ENCODE peak calls at places on chromosome 15, in six cellular contexts. One of them, this sample, is unnamed.

GRCh38 chr15:66798426-66799061 is 96.5 kb downstream of the SMAD6 start:
- DNase-seq in H4: no peak
- DNase-seq in LHCN-M2: no peak
- DNase-seq in aorta: no peak
- DNase-seq in mammary epithelial cell: no peak
- DNase-seq in AG08396: no peak
- DNase-seq in this sample: no peak

GRCh38 chr15:49471733-49472132 is 48.7 kb downstream of the FGF7 start:
- DNase-seq in H4: no peak
- DNase-seq in LHCN-M2: peak; percentile 47
- DNase-seq in aorta: no peak
- DNase-seq in mammary epithelial cell: no peak
- DNase-seq in AG08396: no peak
- DNase-seq in this sample: no peak

GRCh38 chr15:52118969-52119749 is 6.6 kb upstream of the BCL2L10 start:
- DNase-seq in H4: no peak
- DNase-seq in LHCN-M2: no peak
- DNase-seq in aorta: no peak
- DNase-seq in mammary epithelial cell: no peak
- DNase-seq in AG08396: no peak
- DNase-seq in this sample: no peak

GRCh38 chr15:69511015-69511414 is 58.4 kb downstream of the RPLP1 start:
- DNase-seq in H4: no peak
- DNase-seq in LHCN-M2: no peak
- DNase-seq in aorta: no peak
- DNase-seq in mammary epithelial cell: no peak
- DNase-seq in AG08396: no peak
- DNase-seq in this sample: no peak

GRCh38 chr15:34621675-34622074 is 38.2 kb upstream of the GOLGA8B start:
- DNase-seq in H4: peak; percentile 9
- DNase-seq in LHCN-M2: peak; percentile 62
- DNase-seq in aorta: no peak
- DNase-seq in mammary epithelial cell: peak; percentile 20
- DNase-seq in AG08396: no peak
- DNase-seq in this sample: no peak

GRCh38 chr15:34049096-34049495 is 10.1 kb upstream of the AVEN start:
- DNase-seq in H4: no peak
- DNase-seq in LHCN-M2: peak; percentile 90
- DNase-seq in aorta: no peak
- DNase-seq in mammary epithelial cell: peak; percentile 50
- DNase-seq in AG08396: no peak
- DNase-seq in this sample: peak; percentile 74

GRCh38 chr15:85419200-85419599 is 38.8 kb downstream of the AKAP13 start:
- DNase-seq in H4: no peak
- DNase-seq in LHCN-M2: no peak
- DNase-seq in aorta: no peak
- DNase-seq in mammary epithelial cell: no peak
- DNase-seq in AG08396: no peak
- DNase-seq in this sample: no peak

GRCh38 chr15:35514759-35515158 is 31.2 kb downstream of the DPH6 start:
- DNase-seq in H4: no peak
- DNase-seq in LHCN-M2: peak; percentile 26
- DNase-seq in aorta: no peak
- DNase-seq in mammary epithelial cell: no peak
- DNase-seq in AG08396: no peak
- DNase-seq in this sample: no peak

GRCh38 chr15:56835598-56836275 is 82.7 kb upstream of the TCF12 start:
- DNase-seq in H4: no peak
- DNase-seq in LHCN-M2: peak; percentile 29
- DNase-seq in aorta: no peak
- DNase-seq in mammary epithelial cell: no peak
- DNase-seq in AG08396: no peak
- DNase-seq in this sample: no peak

GRCh38 chr15:91345761-91346160 is 245.7 kb downstream of the SV2B start:
- DNase-seq in H4: no peak
- DNase-seq in LHCN-M2: no peak
- DNase-seq in aorta: no peak
- DNase-seq in mammary epithelial cell: no peak
- DNase-seq in AG08396: no peak
- DNase-seq in this sample: no peak

GRCh38 chr15:85646538-85647091 is 148.1 kb downstream of the KLHL25 start:
- DNase-seq in H4: peak; percentile 79
- DNase-seq in LHCN-M2: peak; percentile 64
- DNase-seq in aorta: no peak
- DNase-seq in mammary epithelial cell: peak; percentile 37
- DNase-seq in AG08396: peak; percentile 18
- DNase-seq in this sample: peak; percentile 55

GRCh38 chr15:71800835-71801745 is 9.3 kb upstream of the NR2E3 start:
- DNase-seq in H4: peak; percentile 61
- DNase-seq in LHCN-M2: peak; percentile 81
- DNase-seq in aorta: no peak
- DNase-seq in mammary epithelial cell: peak; percentile 54
- DNase-seq in AG08396: peak; percentile 78
- DNase-seq in this sample: no peak

GRCh38 chr15:23422946-23423708 is 23.9 kb downstream of the GOLGA6L2 start:
- DNase-seq in H4: no peak
- DNase-seq in LHCN-M2: peak; percentile 12
- DNase-seq in aorta: peak; percentile 64
- DNase-seq in mammary epithelial cell: no peak
- DNase-seq in AG08396: no peak
- DNase-seq in this sample: no peak

GRCh38 chr15:101540480-101541239 is 51.2 kb upstream of the PCSK6 start:
- DNase-seq in H4: no peak
- DNase-seq in LHCN-M2: no peak
- DNase-seq in aorta: peak; percentile 71
- DNase-seq in mammary epithelial cell: no peak
- DNase-seq in AG08396: no peak
- DNase-seq in this sample: no peak

GRCh38 chr15:50774450-50774849 is 8.9 kb upstream of the SPPL2A start:
- DNase-seq in H4: no peak
- DNase-seq in LHCN-M2: no peak
- DNase-seq in aorta: no peak
- DNase-seq in mammary epithelial cell: no peak
- DNase-seq in AG08396: no peak
- DNase-seq in this sample: no peak

GRCh38 chr15:80633235-80633634 is 61.9 kb upstream of the ABHD17C start:
- DNase-seq in H4: no peak
- DNase-seq in LHCN-M2: no peak
- DNase-seq in aorta: no peak
- DNase-seq in mammary epithelial cell: no peak
- DNase-seq in AG08396: no peak
- DNase-seq in this sample: no peak

GRCh38 chr15:62889734-62890505 is 152.6 kb upstream of the TPM1 start:
- DNase-seq in H4: peak; percentile 49
- DNase-seq in LHCN-M2: no peak
- DNase-seq in aorta: no peak
- DNase-seq in mammary epithelial cell: no peak
- DNase-seq in AG08396: no peak
- DNase-seq in this sample: no peak

GRCh38 chr15:64930019-64930652 is 18.4 kb downstream of the ANKDD1A start:
- DNase-seq in H4: no peak
- DNase-seq in LHCN-M2: no peak
- DNase-seq in aorta: no peak
- DNase-seq in mammary epithelial cell: no peak
- DNase-seq in AG08396: no peak
- DNase-seq in this sample: no peak

GRCh38 chr15:78452485-78452884 is 14.5 kb downstream of the IREB2 start:
- DNase-seq in H4: no peak
- DNase-seq in LHCN-M2: no peak
- DNase-seq in aorta: no peak
- DNase-seq in mammary epithelial cell: no peak
- DNase-seq in AG08396: no peak
- DNase-seq in this sample: no peak

GRCh38 chr15:41487802-41488201 is 5.9 kb upstream of the ITPKA start:
- DNase-seq in H4: no peak
- DNase-seq in LHCN-M2: peak; percentile 47
- DNase-seq in aorta: no peak
- DNase-seq in mammary epithelial cell: no peak
- DNase-seq in AG08396: no peak
- DNase-seq in this sample: no peak

GRCh38 chr15:89645680-89646079 is 9.6 kb downstream of the KIF7 start:
- DNase-seq in H4: no peak
- DNase-seq in LHCN-M2: no peak
- DNase-seq in aorta: no peak
- DNase-seq in mammary epithelial cell: no peak
- DNase-seq in AG08396: no peak
- DNase-seq in this sample: no peak

GRCh38 chr15:58555168-58556027 is 123.6 kb downstream of the LIPC start:
- DNase-seq in H4: no peak
- DNase-seq in LHCN-M2: peak; percentile 9
- DNase-seq in aorta: peak; percentile 53
- DNase-seq in mammary epithelial cell: no peak
- DNase-seq in AG08396: no peak
- DNase-seq in this sample: no peak

GRCh38 chr15:69957175-69957574 is 140.5 kb downstream of the TLE3 start:
- DNase-seq in H4: no peak
- DNase-seq in LHCN-M2: no peak
- DNase-seq in aorta: no peak
- DNase-seq in mammary epithelial cell: no peak
- DNase-seq in AG08396: no peak
- DNase-seq in this sample: no peak

GRCh38 chr15:66923438-66923881 is 141.9 kb upstream of the SMAD3 start:
- DNase-seq in H4: no peak
- DNase-seq in LHCN-M2: no peak
- DNase-seq in aorta: no peak
- DNase-seq in mammary epithelial cell: no peak
- DNase-seq in AG08396: no peak
- DNase-seq in this sample: no peak

GRCh38 chr15:69885182-69886041 is 212.3 kb downstream of the TLE3 start:
- DNase-seq in H4: no peak
- DNase-seq in LHCN-M2: no peak
- DNase-seq in aorta: no peak
- DNase-seq in mammary epithelial cell: no peak
- DNase-seq in AG08396: no peak
- DNase-seq in this sample: no peak

GRCh38 chr15:56001476-56002078 is 8.2 kb upstream of the NEDD4 start:
- DNase-seq in H4: no peak
- DNase-seq in LHCN-M2: no peak
- DNase-seq in aorta: no peak
- DNase-seq in mammary epithelial cell: peak; percentile 85
- DNase-seq in AG08396: no peak
- DNase-seq in this sample: no peak

GRCh38 chr15:69491051-69491505 is 38.5 kb downstream of the RPLP1 start:
- DNase-seq in H4: no peak
- DNase-seq in LHCN-M2: no peak
- DNase-seq in aorta: no peak
- DNase-seq in mammary epithelial cell: no peak
- DNase-seq in AG08396: no peak
- DNase-seq in this sample: no peak

GRCh38 chr15:83323296-83323711 is 38.8 kb upstream of the BNC1 start:
- DNase-seq in H4: peak; percentile 29
- DNase-seq in LHCN-M2: peak; percentile 93
- DNase-seq in aorta: no peak
- DNase-seq in mammary epithelial cell: peak; percentile 60
- DNase-seq in AG08396: peak; percentile 73
- DNase-seq in this sample: peak; percentile 100

GRCh38 chr15:57537072-57537471 is 54.6 kb upstream of the MYZAP start:
- DNase-seq in H4: peak; percentile 94
- DNase-seq in LHCN-M2: peak; percentile 99
- DNase-seq in aorta: peak; percentile 90
- DNase-seq in mammary epithelial cell: no peak
- DNase-seq in AG08396: peak; percentile 65
- DNase-seq in this sample: peak; percentile 57

GRCh38 chr15:51227967-51228783 is 110.2 kb downstream of the CYP19A1 start:
- DNase-seq in H4: peak; percentile 90
- DNase-seq in LHCN-M2: peak; percentile 95
- DNase-seq in aorta: peak; percentile 81
- DNase-seq in mammary epithelial cell: peak; percentile 80
- DNase-seq in AG08396: peak; percentile 85
- DNase-seq in this sample: peak; percentile 41

GRCh38 chr15:61124195-61124594 is 104.9 kb downstream of the RORA start:
- DNase-seq in H4: no peak
- DNase-seq in LHCN-M2: no peak
- DNase-seq in aorta: no peak
- DNase-seq in mammary epithelial cell: no peak
- DNase-seq in AG08396: no peak
- DNase-seq in this sample: no peak

GRCh38 chr15:88617031-88617722 is 4.0 kb upstream of the AEN start:
- DNase-seq in H4: no peak
- DNase-seq in LHCN-M2: no peak
- DNase-seq in aorta: peak; percentile 51
- DNase-seq in mammary epithelial cell: no peak
- DNase-seq in AG08396: no peak
- DNase-seq in this sample: no peak

This sample was measured in kidney epithelial cell.